ENCODE peak calls at places on chromosomes 4 and X, in four cellular contexts. A is GM12878, S is HepG2, I is K562. P is an unnamed sample.

GRCh38 chr4:94357624-94358023 is 15.0 kb upstream of the HPGDS start:
- DNase-seq in A (no peak), S (no peak), I (no peak), P (no peak)

GRCh38 chr4:185341841-185342240 is 53.9 kb downstream of the LRP2BP start:
- DNase-seq in A (peak; percentile 66), S (no peak), I (no peak), P (no peak)

GRCh38 chrX:2583194-2584162 is 82.7 kb upstream of the DHRSX start:
- DNase-seq in A (no peak), S (no peak), I (no peak), P (peak; percentile 38)

GRCh38 chr4:71639380-71639779 is 144.5 kb downstream of the GC start:
- DNase-seq in A (no peak), S (no peak), I (no peak), P (peak; percentile 45)

GRCh38 chrX:72045552-72046277 is 86.0 kb downstream of the RTL5 start:
- DNase-seq in A (no peak), S (no peak), I (no peak), P (peak; percentile 41)

GRCh38 chr4:142098380-142098779 is 462.0 kb downstream of the IL15 start:
- DNase-seq in A (no peak), S (no peak), I (no peak), P (no peak)

GRCh38 chrX:139204903-139205667 is 325.5 kb upstream of the F9 start:
- DNase-seq in A (no peak), S (no peak), I (peak; percentile 57), P (peak; percentile 62)

GRCh38 chr4:1329408-1330371 is 17.3 kb upstream of the UVSSA start:
- DNase-seq in A (no peak), S (no peak), I (no peak), P (no peak)

GRCh38 chrX:107135076-107135964 is 16.7 kb upstream of the RBM41 start:
- DNase-seq in A (no peak), S (peak; percentile 14), I (no peak), P (no peak)

GRCh38 chr4:4575284-4576211 is 33.7 kb upstream of the STX18 start:
- DNase-seq in A (peak; percentile 9), S (no peak), I (peak; percentile 80), P (peak; percentile 81)

GRCh38 chrX:153781428-153782047 is 697 bp downstream of the SRPK3 start:
- DNase-seq in A (no peak), S (no peak), I (no peak), P (no peak)

GRCh38 chr4:60724623-60725022 is 475.5 kb upstream of the ADGRL3 start:
- DNase-seq in A (no peak), S (no peak), I (no peak), P (no peak)

GRCh38 chr4:87103691-87104187 is 116.7 kb downstream of the KLHL8 start:
- DNase-seq in A (no peak), S (no peak), I (no peak), P (no peak)

GRCh38 chr4:6267573-6267972 is 2.1 kb upstream of the WFS1 start:
- DNase-seq in A (no peak), S (peak; percentile 45), I (no peak), P (no peak)

GRCh38 chr4:64399313-64400109 is 9.7 kb downstream of the TECRL start:
- DNase-seq in A (no peak), S (no peak), I (no peak), P (peak; percentile 19)

GRCh38 chr4:162685401-162685800 is 481.3 kb downstream of the NAF1 start:
- DNase-seq in A (no peak), S (no peak), I (no peak), P (no peak)

GRCh38 chrX:119121341-119121740 is 6.3 kb downstream of the KIAA1210 start:
- DNase-seq in A (no peak), S (no peak), I (no peak), P (no peak)

GRCh38 chrX:1763294-1763693 is 148.4 kb downstream of the ASMT start:
- DNase-seq in A (no peak), S (no peak), I (no peak), P (no peak)

GRCh38 chr4:70721747-70722146 is at the start of gene RUFY3:
- DNase-seq in A (no peak), S (no peak), I (no peak), P (no peak)

GRCh38 chrX:38080808-38081207 is 74.5 kb downstream of the SYTL5 start:
- DNase-seq in A (no peak), S (no peak), I (no peak), P (no peak)

GRCh38 chr4:74223801-74224200 is 65.9 kb downstream of the MTHFD2L start:
- DNase-seq in A (no peak), S (no peak), I (no peak), P (no peak)

GRCh38 chrX:139508099-139508498 is 22.4 kb upstream of the F9 start:
- DNase-seq in A (no peak), S (no peak), I (no peak), P (no peak)

GRCh38 chrX:19912-20571 is 261.1 kb upstream of the PLCXD1 start:
- DNase-seq in A (no peak), S (peak; percentile 0), I (peak; percentile 65), P (peak; percentile 36)

GRCh38 chrX:22662776-22663175 is 337.0 kb upstream of the DDX53 start:
- DNase-seq in A (no peak), S (no peak), I (no peak), P (no peak)

GRCh38 chr4:156293657-156294297 is 340.1 kb upstream of the CTSO start:
- DNase-seq in A (no peak), S (no peak), I (no peak), P (no peak)

GRCh38 chrX:49209434-49210251 is 9.7 kb upstream of the SYP start:
- DNase-seq in A (no peak), S (no peak), I (peak; percentile 48), P (peak; percentile 34)

GRCh38 chrX:119698835-119699234 is 5.9 kb upstream of the SEPTIN6 start:
- DNase-seq in A (no peak), S (peak; percentile 41), I (peak; percentile 27), P (no peak)

GRCh38 chrX:48903290-48903689 is 5.6 kb downstream of the PQBP1 start:
- DNase-seq in A (no peak), S (no peak), I (no peak), P (no peak)

GRCh38 chr4:110904435-110905050 is 281.7 kb upstream of the PITX2 start:
- DNase-seq in A (no peak), S (no peak), I (no peak), P (no peak)

DNA sequence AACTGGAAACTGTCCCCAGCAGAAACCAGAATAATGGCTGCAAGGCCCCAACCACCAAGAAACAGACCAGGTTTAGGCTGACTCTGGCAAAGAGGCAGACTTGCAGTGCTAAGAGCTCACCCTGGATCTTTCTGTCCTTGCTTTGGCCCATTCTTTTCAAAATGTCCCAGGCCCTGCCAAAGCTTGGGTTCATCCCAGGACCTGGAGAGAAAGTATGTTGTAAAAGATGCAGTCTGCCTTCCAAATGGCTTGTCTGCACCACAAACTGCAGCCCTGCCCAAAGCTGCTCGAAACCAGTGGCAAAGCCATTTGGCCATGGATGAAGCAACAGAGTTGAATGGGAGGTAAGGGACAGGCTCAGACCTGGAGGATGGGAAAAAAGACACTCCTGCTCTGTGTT is 38.0 kb upstream of the LNX1 start:
- DNase-seq in A (no peak), S (no peak), I (no peak), P (no peak)
- TF ChIP-seq TCF7 in A (no peak), S (no peak), I (no peak), P (no peak)

DNA sequence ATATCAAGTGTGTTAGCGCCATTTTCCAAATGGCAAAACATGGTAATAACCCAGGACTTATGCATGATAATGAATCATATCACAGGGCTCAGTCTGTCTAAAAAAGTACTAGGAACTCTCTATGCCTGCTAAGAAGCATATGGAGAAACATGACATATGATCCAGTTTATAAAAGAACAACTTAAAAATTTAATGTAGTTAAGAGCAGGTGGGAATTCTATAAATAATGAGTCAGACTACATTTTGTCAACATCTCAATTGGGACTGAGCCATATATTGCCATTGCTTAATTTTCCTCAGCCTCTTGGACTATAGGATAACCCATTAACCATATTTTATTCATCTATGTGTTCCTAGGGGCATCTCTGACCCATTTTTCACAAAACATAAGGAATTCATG is 360.4 kb upstream of the AGA start:
- DNase-seq in A (no peak), S (no peak), I (no peak), P (no peak)
- TF ChIP-seq TCF7 in A (no peak), S (no peak), I (no peak), P (no peak)

GRCh38 chr4:175280153-175280552 is 362.0 kb downstream of the ADAM29 start:
- DNase-seq in A (no peak), S (no peak), I (no peak), P (no peak)

GRCh38 chr4:175271010-175271630 is 353.0 kb downstream of the ADAM29 start:
- DNase-seq in A (no peak), S (no peak), I (no peak), P (no peak)

GRCh38 chr4:175277816-175278215 is 359.7 kb downstream of the ADAM29 start:
- DNase-seq in A (no peak), S (no peak), I (no peak), P (peak; percentile 33)

DNA sequence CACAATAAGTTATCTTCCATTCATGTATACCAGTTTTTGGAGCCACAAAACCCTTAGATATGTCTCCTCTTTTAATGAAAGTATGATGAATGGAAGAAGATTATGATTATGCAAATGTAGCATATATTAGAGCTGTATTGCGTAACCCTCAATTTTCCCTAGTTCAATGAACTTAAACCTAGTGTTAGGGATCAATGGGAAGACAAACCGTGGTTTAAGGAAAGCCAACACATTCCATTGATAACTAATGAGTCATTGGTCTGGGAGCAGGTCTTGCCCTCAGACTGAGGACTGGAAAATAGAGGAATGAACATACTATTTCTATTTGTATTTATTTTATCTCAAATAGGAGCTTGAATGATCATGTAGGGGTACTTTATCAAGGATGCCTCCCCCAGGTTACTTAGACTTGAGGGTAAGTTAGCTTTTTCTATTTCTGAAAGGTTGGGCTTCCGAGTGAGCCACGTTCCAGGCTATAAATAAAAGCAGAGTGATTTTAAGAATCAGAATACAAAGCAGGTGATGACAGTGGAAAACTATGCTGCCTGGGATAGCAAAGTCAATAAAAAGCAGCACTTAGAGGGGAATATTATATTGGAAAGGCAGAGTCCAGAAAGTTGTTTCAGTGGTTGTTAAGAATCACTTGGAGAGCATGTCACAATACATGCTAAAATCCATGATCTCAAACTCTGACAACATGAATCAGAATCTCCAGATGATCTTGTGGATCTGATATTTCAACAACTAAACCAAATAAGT is 356.0 kb downstream of the ADAM29 start:
- DNase-seq in A (no peak), S (no peak), I (no peak), P (no peak)
- TF ChIP-seq TCF7 in A (no peak), S (no peak), I (no peak), P (no peak)

GRCh38 chr4:16585053-16585452 is 313.4 kb downstream of the LDB2 start:
- DNase-seq in A (no peak), S (no peak), I (no peak), P (no peak)

GRCh38 chr4:16582036-16582435 is 316.4 kb downstream of the LDB2 start:
- DNase-seq in A (no peak), S (no peak), I (no peak), P (no peak)

GRCh38 chr4:16581117-16581516 is 317.3 kb downstream of the LDB2 start:
- DNase-seq in A (no peak), S (no peak), I (no peak), P (no peak)

GRCh38 chr4:16582526-16582925 is 315.9 kb downstream of the LDB2 start:
- DNase-seq in A (no peak), S (no peak), I (peak; percentile 21), P (peak; percentile 82)

DNA sequence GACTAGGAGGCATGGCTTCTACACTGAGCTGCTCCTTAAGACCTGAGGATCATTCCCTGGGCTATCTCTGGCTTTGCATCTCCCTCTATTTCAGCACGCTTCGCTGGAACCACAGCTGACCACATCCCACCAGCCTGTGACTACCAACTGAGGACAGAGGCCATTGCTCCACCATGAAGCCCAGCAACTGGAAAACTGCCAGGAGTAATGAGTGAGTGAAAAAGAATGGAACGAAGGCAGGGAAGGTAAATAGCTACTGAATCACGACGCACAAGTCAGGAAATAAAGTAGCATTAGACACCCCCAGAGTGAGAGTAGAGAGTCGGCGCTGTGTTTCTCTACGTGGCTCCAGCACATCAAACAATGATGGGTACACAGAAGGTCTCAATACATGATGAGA is 314.7 kb downstream of the LDB2 start:
- DNase-seq in A (no peak), S (no peak), I (no peak), P (no peak)
- TF ChIP-seq TCF7 in A (no peak), S (no peak), I (no peak), P (no peak)

P was measured in WTC11.